ENCODE peak calls at places on chromosomes 1 and 21, in four cellular contexts. X is GF-D8, W is HTR-8/SVneo, Z is NCI-H2029. D is an unnamed sample.

GRCh38 chr1:204341380-204341779 is 18.3 kb downstream of the PLEKHA6 start:
- DNase-seq in X (no peak), W (no peak), Z (no peak), D (no peak)

GRCh38 chr21:26374817-26375216 is 198.3 kb downstream of the CYYR1 start:
- DNase-seq in X (no peak), W (no peak), Z (no peak), D (no peak)

GRCh38 chr1:244049142-244049968 is 1.7 kb upstream of the ZBTB18 start:
- DNase-seq in X (no peak), W (peak), Z (peak), D (no peak)

GRCh38 chr1:77631751-77632150 is 50.7 kb downstream of the ZZZ3 start:
- DNase-seq in X (no peak), W (no peak), Z (no peak), D (no peak)

GRCh38 chr1:36128126-36128904 is 3.3 kb upstream of the COL8A2 start:
- DNase-seq in X (no peak), W (no peak), Z (no peak), D (no peak)

GRCh38 chr1:114033961-114034360 is 54.7 kb downstream of the OLFML3 start:
- DNase-seq in X (no peak), W (no peak), Z (no peak), D (no peak)

GRCh38 chr21:15688809-15689208 is 41.0 kb upstream of the USP25 start:
- DNase-seq in X (peak), W (no peak), Z (no peak), D (no peak)

GRCh38 chr1:200866521-200866920 is 6.3 kb upstream of the GPR25 start:
- DNase-seq in X (no peak), W (no peak), Z (no peak), D (no peak)

GRCh38 chr21:45487891-45488600 is 54.2 kb downstream of the SLC19A1 start:
- DNase-seq in X (no peak), W (no peak), Z (no peak), D (no peak)

GRCh38 chr1:42937141-42937696 is 21.4 kb downstream of the SLC2A1 start:
- DNase-seq in X (peak), W (no peak), Z (no peak), D (no peak)

GRCh38 chr1:81113688-81114087 is 687.0 kb upstream of the ADGRL2 start:
- DNase-seq in X (no peak), W (no peak), Z (no peak), D (no peak)

GRCh38 chr1:25711555-25712298 is 88.3 kb upstream of the SELENON start:
- DNase-seq in X (peak), W (no peak), Z (no peak), D (peak)

GRCh38 chr1:231550448-231550781 is 21.9 kb downstream of the TSNAX start:
- DNase-seq in X (no peak), W (no peak), Z (no peak), D (no peak)

GRCh38 chr21:37631319-37632117 is 264.9 kb downstream of the DYRK1A start:
- DNase-seq in X (no peak), W (no peak), Z (no peak), D (no peak)

GRCh38 chr1:69700770-69701169 is 133.0 kb downstream of the LRRC7 start:
- DNase-seq in X (no peak), W (no peak), Z (no peak), D (peak)

GRCh38 chr1:119294728-119295127 is 73.9 kb upstream of the HAO2 start:
- DNase-seq in X (no peak), W (no peak), Z (no peak), D (peak)

GRCh38 chr1:236018885-236019453 is 45.9 kb downstream of the NID1 start:
- DNase-seq in X (no peak), W (no peak), Z (no peak), D (no peak)

GRCh38 chr1:31891280-31891679 is 46.9 kb downstream of the PTP4A2 start:
- DNase-seq in X (no peak), W (no peak), Z (no peak), D (no peak)

GRCh38 chr1:19336543-19336942 is 24.4 kb downstream of the SLC66A1 start:
- DNase-seq in X (no peak), W (peak), Z (no peak), D (no peak)

D was measured in Kasumi-1.